ENCODE peak calls at places on chromosome 9, in six cellular contexts. One of them, this sample, is unnamed.

GRCh38 chr9:27491164-27491563 is 32.9 kb upstream of the IFNK start:
- DNase-seq in SK-N-SH: no peak
- DNase-seq in GM12878: peak
- DNase-seq in HepG2: no peak
- DNase-seq in H1: no peak
- DNase-seq in GM12892: no peak
- DNase-seq in this sample: no peak

GRCh38 chr9:92947268-92948031 is at the start of gene FGD3:
- DNase-seq in H1: no peak
- DNase-seq in SK-N-SH: peak
- DNase-seq in HepG2: no peak
- DNase-seq in GM12892: no peak
- DNase-seq in GM12878: no peak
- DNase-seq in this sample: no peak

GRCh38 chr9:79619930-79620329 is 48.2 kb downstream of the TLE4 start:
- DNase-seq in SK-N-SH: no peak
- DNase-seq in H1: no peak
- DNase-seq in GM12892: no peak
- DNase-seq in GM12878: no peak
- DNase-seq in HepG2: no peak
- DNase-seq in this sample: no peak

GRCh38 chr9:131562032-131562959 is 17.0 kb downstream of the PRRT1B start:
- DNase-seq in HepG2: peak
- DNase-seq in GM12892: no peak
- DNase-seq in H1: no peak
- DNase-seq in SK-N-SH: no peak
- DNase-seq in GM12878: no peak
- DNase-seq in this sample: no peak

GRCh38 chr9:88322906-88323566 is 65.2 kb upstream of the SPIN1 start:
- DNase-seq in GM12878: no peak
- DNase-seq in SK-N-SH: no peak
- DNase-seq in HepG2: no peak
- DNase-seq in H1: no peak
- DNase-seq in GM12892: no peak
- DNase-seq in this sample: no peak

GRCh38 chr9:137760426-137760825 is 117.2 kb upstream of the CACNA1B start:
- DNase-seq in SK-N-SH: no peak
- DNase-seq in H1: no peak
- DNase-seq in GM12878: no peak
- DNase-seq in GM12892: no peak
- DNase-seq in HepG2: no peak
- DNase-seq in this sample: no peak

GRCh38 chr9:119689879-119690278 is 320.6 kb upstream of the BRINP1 start:
- DNase-seq in HepG2: no peak
- DNase-seq in GM12892: no peak
- DNase-seq in SK-N-SH: no peak
- DNase-seq in GM12878: no peak
- DNase-seq in H1: no peak
- DNase-seq in this sample: no peak

GRCh38 chr9:113963017-113963620 is 87.0 kb downstream of the ZNF618 start:
- DNase-seq in HepG2: peak
- DNase-seq in GM12892: peak
- DNase-seq in GM12878: no peak
- DNase-seq in H1: peak
- DNase-seq in SK-N-SH: peak
- DNase-seq in this sample: peak

GRCh38 chr9:126698756-126699155 is 85.0 kb downstream of the LMX1B start:
- DNase-seq in SK-N-SH: peak
- DNase-seq in GM12892: peak
- DNase-seq in HepG2: no peak
- DNase-seq in GM12878: no peak
- DNase-seq in H1: no peak
- DNase-seq in this sample: no peak

GRCh38 chr9:112041536-112042243 is 133.4 kb downstream of the SUSD1 start:
- DNase-seq in H1: peak
- DNase-seq in HepG2: peak
- DNase-seq in GM12892: no peak
- DNase-seq in GM12878: no peak
- DNase-seq in SK-N-SH: no peak
- DNase-seq in this sample: no peak

GRCh38 chr9:129887210-129888084 is 52.2 kb downstream of the USP20 start:
- DNase-seq in H1: no peak
- DNase-seq in GM12878: peak
- DNase-seq in GM12892: no peak
- DNase-seq in SK-N-SH: no peak
- DNase-seq in HepG2: no peak
- DNase-seq in this sample: no peak

GRCh38 chr9:22469928-22470544 is 23.4 kb downstream of the DMRTA1 start:
- DNase-seq in GM12892: no peak
- DNase-seq in HepG2: peak
- DNase-seq in H1: no peak
- DNase-seq in GM12878: peak
- DNase-seq in SK-N-SH: peak
- DNase-seq in this sample: no peak

GRCh38 chr9:111036068-111036789 is 2.0 kb downstream of the LPAR1 start:
- DNase-seq in H1: no peak
- DNase-seq in GM12878: no peak
- DNase-seq in GM12892: no peak
- DNase-seq in HepG2: no peak
- DNase-seq in SK-N-SH: peak
- DNase-seq in this sample: no peak

GRCh38 chr9:86614871-86615849 is 260.9 kb upstream of the TUT7 start:
- DNase-seq in GM12878: no peak
- DNase-seq in SK-N-SH: peak
- DNase-seq in H1: no peak
- DNase-seq in HepG2: peak
- DNase-seq in GM12892: no peak
- DNase-seq in this sample: no peak

GRCh38 chr9:93094294-93095204 is 1.5 kb upstream of the CARD19 start:
- DNase-seq in GM12878: no peak
- DNase-seq in HepG2: no peak
- DNase-seq in SK-N-SH: no peak
- DNase-seq in GM12892: peak
- DNase-seq in H1: no peak
- DNase-seq in this sample: no peak

GRCh38 chr9:13898957-13899356 is 415.0 kb downstream of the NFIB start:
- DNase-seq in H1: no peak
- DNase-seq in SK-N-SH: no peak
- DNase-seq in HepG2: no peak
- DNase-seq in GM12892: no peak
- DNase-seq in GM12878: no peak
- DNase-seq in this sample: no peak

GRCh38 chr9:89428901-89429890 is 68.7 kb downstream of the SEMA4D start:
- DNase-seq in GM12878: no peak
- DNase-seq in SK-N-SH: no peak
- DNase-seq in GM12892: no peak
- DNase-seq in HepG2: no peak
- DNase-seq in H1: peak
- DNase-seq in this sample: peak

GRCh38 chr9:73230257-73230656 is 78.6 kb downstream of the ANXA1 start:
- DNase-seq in H1: no peak
- DNase-seq in GM12892: no peak
- DNase-seq in HepG2: no peak
- DNase-seq in GM12878: no peak
- DNase-seq in SK-N-SH: no peak
- DNase-seq in this sample: no peak

GRCh38 chr9:87148391-87149237 is 201.3 kb upstream of the GAS1 start:
- DNase-seq in GM12878: no peak
- DNase-seq in H1: peak
- DNase-seq in GM12892: no peak
- DNase-seq in HepG2: no peak
- DNase-seq in SK-N-SH: peak
- DNase-seq in this sample: no peak

GRCh38 chr9:86893811-86894490 is 53.4 kb downstream of the GAS1 start:
- DNase-seq in SK-N-SH: no peak
- DNase-seq in GM12892: no peak
- DNase-seq in GM12878: no peak
- DNase-seq in HepG2: no peak
- DNase-seq in H1: no peak
- DNase-seq in this sample: no peak

GRCh38 chr9:71025728-71026127 is 95.7 kb downstream of the TRPM3 start:
- DNase-seq in SK-N-SH: no peak
- DNase-seq in GM12878: no peak
- DNase-seq in HepG2: no peak
- DNase-seq in GM12892: no peak
- DNase-seq in H1: no peak
- DNase-seq in this sample: no peak

GRCh38 chr9:25461416-25461815 is 216.8 kb downstream of the TUSC1 start:
- DNase-seq in H1: no peak
- DNase-seq in SK-N-SH: no peak
- DNase-seq in HepG2: no peak
- DNase-seq in GM12892: no peak
- DNase-seq in GM12878: no peak
- DNase-seq in this sample: no peak

GRCh38 chr9:99326112-99326916 is 104.2 kb downstream of the SEC61B start:
- DNase-seq in GM12878: no peak
- DNase-seq in HepG2: no peak
- DNase-seq in SK-N-SH: no peak
- DNase-seq in H1: no peak
- DNase-seq in GM12892: no peak
- DNase-seq in this sample: no peak

GRCh38 chr9:131722260-131722659 is 17.6 kb downstream of the RAPGEF1 start:
- DNase-seq in GM12878: no peak
- DNase-seq in H1: no peak
- DNase-seq in HepG2: no peak
- DNase-seq in GM12892: no peak
- DNase-seq in SK-N-SH: peak
- DNase-seq in this sample: no peak

GRCh38 chr9:38246833-38247232 is 145.7 kb upstream of the ALDH1B1 start:
- DNase-seq in GM12892: no peak
- DNase-seq in H1: no peak
- DNase-seq in GM12878: no peak
- DNase-seq in HepG2: no peak
- DNase-seq in SK-N-SH: no peak
- DNase-seq in this sample: no peak

DNA sequence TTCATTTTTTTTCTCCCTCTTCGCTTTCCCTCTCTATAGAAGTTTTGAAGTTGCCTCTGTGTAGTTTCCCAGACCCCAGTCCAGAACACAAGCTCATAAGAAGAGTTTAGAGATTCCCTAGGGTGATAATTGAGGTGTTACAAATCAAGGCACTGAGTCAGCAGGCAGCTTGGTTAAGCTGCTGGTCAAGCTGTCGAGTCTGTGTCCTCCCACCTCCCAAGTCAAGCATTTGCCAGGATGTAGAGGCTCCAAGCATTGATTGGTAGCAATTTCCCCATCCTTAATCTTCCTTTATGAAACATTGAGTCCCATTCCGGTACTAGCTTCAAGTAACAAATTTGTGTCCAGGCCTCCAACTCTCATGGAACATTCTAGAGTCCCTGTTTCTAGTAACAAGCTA is 47.5 kb upstream of the SLC1A1 start:
- DNase-seq in GM12878: no peak
- DNase-seq in H1: no peak
- DNase-seq in HepG2: no peak
- DNase-seq in GM12892: no peak
- DNase-seq in SK-N-SH: no peak
- DNase-seq in this sample: no peak
- TF ChIP-seq TAF1 in GM12878: no peak
- TF ChIP-seq TAF1 in H1: no peak
- TF ChIP-seq TAF1 in HepG2: no peak
- TF ChIP-seq TAF1 in GM12892: no peak
- TF ChIP-seq TAF1 in SK-N-SH: no peak
- TF ChIP-seq TAF1 in this sample: no peak

DNA sequence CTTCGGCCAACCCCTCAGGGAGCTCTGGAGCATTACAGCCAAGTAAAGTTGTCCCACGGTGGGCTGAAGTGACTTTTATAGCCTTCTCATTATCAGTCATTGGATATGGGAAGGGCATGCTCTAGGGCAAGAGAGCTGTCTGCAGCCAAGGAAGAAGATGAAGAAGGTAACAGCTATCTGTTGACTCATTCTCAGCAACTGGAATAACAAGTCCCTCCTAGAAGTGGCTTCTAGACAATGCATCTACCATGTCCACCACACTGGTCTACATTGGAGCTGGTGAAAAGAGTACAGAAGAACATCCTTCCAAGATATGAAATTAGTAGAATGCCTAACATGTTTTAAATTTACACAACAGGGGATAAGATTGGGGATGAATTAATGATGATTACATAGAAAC is 524.2 kb downstream of the ACTL7B start:
- DNase-seq in GM12892: no peak
- DNase-seq in HepG2: no peak
- DNase-seq in GM12878: no peak
- DNase-seq in H1: no peak
- DNase-seq in SK-N-SH: no peak
- DNase-seq in this sample: no peak
- TF ChIP-seq TAF1 in GM12892: no peak
- TF ChIP-seq TAF1 in HepG2: no peak
- TF ChIP-seq TAF1 in GM12878: no peak
- TF ChIP-seq TAF1 in H1: no peak
- TF ChIP-seq TAF1 in SK-N-SH: no peak
- TF ChIP-seq TAF1 in this sample: no peak

GRCh38 chr9:34341659-34342266 is 12.4 kb downstream of the NUDT2 start:
- DNase-seq in SK-N-SH: no peak
- DNase-seq in GM12878: no peak
- DNase-seq in HepG2: no peak
- DNase-seq in H1: no peak
- DNase-seq in GM12892: no peak
- DNase-seq in this sample: no peak

GRCh38 chr9:34337404-34337803 is 8.0 kb downstream of the NUDT2 start:
- DNase-seq in SK-N-SH: no peak
- DNase-seq in HepG2: no peak
- DNase-seq in GM12878: no peak
- DNase-seq in H1: no peak
- DNase-seq in GM12892: no peak
- DNase-seq in this sample: no peak

GRCh38 chr9:34334916-34335315 is 5.5 kb downstream of the NUDT2 start:
- DNase-seq in HepG2: no peak
- DNase-seq in GM12892: no peak
- DNase-seq in H1: no peak
- DNase-seq in GM12878: no peak
- DNase-seq in SK-N-SH: no peak
- DNase-seq in this sample: no peak

GRCh38 chr9:34335376-34335775 is 6.0 kb downstream of the NUDT2 start:
- DNase-seq in GM12892: no peak
- DNase-seq in H1: no peak
- DNase-seq in HepG2: no peak
- DNase-seq in SK-N-SH: no peak
- DNase-seq in GM12878: no peak
- DNase-seq in this sample: no peak

DNA sequence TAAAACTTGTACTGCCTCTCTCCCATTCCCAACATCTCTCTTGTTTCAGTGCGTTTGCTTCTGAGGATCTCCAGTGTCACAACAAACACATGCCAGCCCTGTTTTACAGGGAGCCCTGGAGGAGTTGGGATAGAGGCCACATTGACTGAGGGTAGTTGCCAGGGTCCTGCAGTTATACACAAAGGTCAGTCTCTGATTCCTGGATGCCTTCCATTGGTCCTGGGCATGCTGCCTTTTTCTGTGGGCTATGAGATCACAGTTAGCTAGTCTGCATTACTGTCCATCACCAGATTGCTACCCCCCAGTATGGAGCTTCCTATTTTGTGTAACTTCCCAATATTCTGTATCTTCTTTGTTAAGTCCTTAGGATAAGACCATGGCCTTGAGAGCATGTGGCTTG is 9.3 kb downstream of the NUDT2 start:
- DNase-seq in GM12892: no peak
- DNase-seq in HepG2: no peak
- DNase-seq in H1: no peak
- DNase-seq in GM12878: no peak
- DNase-seq in SK-N-SH: no peak
- DNase-seq in this sample: no peak
- TF ChIP-seq TAF1 in GM12892: no peak
- TF ChIP-seq TAF1 in HepG2: no peak
- TF ChIP-seq TAF1 in H1: no peak
- TF ChIP-seq TAF1 in GM12878: no peak
- TF ChIP-seq TAF1 in SK-N-SH: no peak
- TF ChIP-seq TAF1 in this sample: no peak

GRCh38 chr9:121954477-121955175 is 138.5 kb downstream of the TTLL11 start:
- DNase-seq in GM12878: no peak
- DNase-seq in SK-N-SH: peak
- DNase-seq in H1: no peak
- DNase-seq in HepG2: no peak
- DNase-seq in GM12892: no peak
- DNase-seq in this sample: no peak
- TF ChIP-seq TAF1 in GM12878: no peak
- TF ChIP-seq TAF1 in SK-N-SH: no peak
- TF ChIP-seq TAF1 in H1: no peak
- TF ChIP-seq TAF1 in HepG2: no peak
- TF ChIP-seq TAF1 in GM12892: no peak
- TF ChIP-seq TAF1 in this sample: no peak